ENCODE peak calls at places on chromosome 9, in six cellular contexts. K, D, R, P, M and O are unnamed samples.

GRCh38 chr9:93267681-93268505 is 84.0 kb downstream of the WNK2 start:
- DNase-seq in K (no peak), D (no peak), R (no peak), P (no peak), M (no peak), O (no peak)

GRCh38 chr9:131624636-131625241 is 79.4 kb downstream of the PRRT1B start:
- DNase-seq in K (no peak), D (peak; percentile 40), R (peak; percentile 68), P (no peak), M (no peak), O (no peak)

GRCh38 chr9:109249615-109250014 is 71.2 kb downstream of the EPB41L4B start:
- DNase-seq in K (no peak), D (no peak), R (no peak), P (no peak), M (no peak), O (no peak)

GRCh38 chr9:20373263-20373662 is 249.0 kb downstream of the MLLT3 start:
- DNase-seq in K (no peak), D (no peak), R (no peak), P (no peak), M (no peak), O (no peak)

GRCh38 chr9:130330202-130330601 is 64.6 kb downstream of the HMCN2 start:
- DNase-seq in K (no peak), D (no peak), R (no peak), P (no peak), M (no peak), O (no peak)

GRCh38 chr9:115668506-115668905 is 485.1 kb upstream of the PAPPA start:
- DNase-seq in K (no peak), D (peak; percentile 94), R (no peak), P (no peak), M (no peak), O (no peak)

GRCh38 chr9:113919422-113919821 is 43.3 kb downstream of the ZNF618 start:
- DNase-seq in K (no peak), D (no peak), R (no peak), P (no peak), M (no peak), O (no peak)

GRCh38 chr9:107650321-107650720 is 160.8 kb upstream of the KLF4 start:
- DNase-seq in K (no peak), D (peak; percentile 81), R (no peak), P (no peak), M (no peak), O (no peak)

GRCh38 chr9:89177401-89178161 is 1.0 kb downstream of the SHC3 start:
- DNase-seq in K (no peak), D (no peak), R (no peak), P (no peak), M (no peak), O (no peak)

GRCh38 chr9:35579130-35579529 is 25.9 kb upstream of the TESK1 start:
- DNase-seq in K (no peak), D (peak; percentile 19), R (no peak), P (no peak), M (no peak), O (no peak)

GRCh38 chr9:76667521-76667957 is 96.7 kb upstream of the PCA3 start:
- DNase-seq in K (peak; percentile 43), D (peak; percentile 25), R (no peak), P (no peak), M (no peak), O (peak; percentile 48)
- TF ChIP-seq POLR2A in K (no peak), D (no peak), R (no peak), P (no peak), M (no peak), O (no peak)

GRCh38 chr9:94867281-94867841 is 140.9 kb downstream of the AOPEP start:
- DNase-seq in K (peak; percentile 64), D (peak; percentile 91), R (peak; percentile 84), P (peak; percentile 87), M (peak; percentile 61), O (no peak)
- TF ChIP-seq POLR2A in K (no peak), D (peak; percentile 25), R (peak; percentile 45), P (no peak), M (no peak), O (no peak)

GRCh38 chr9:127580879-127581278 is 31.2 kb upstream of the STXBP1 start:
- DNase-seq in K (no peak), D (no peak), R (no peak), P (no peak), M (no peak), O (no peak)

GRCh38 chr9:127575875-127576778 is 36.0 kb upstream of the STXBP1 start:
- DNase-seq in K (no peak), D (no peak), R (no peak), P (no peak), M (no peak), O (peak; percentile 19)

GRCh38 chr9:127580371-127580770 is 31.7 kb upstream of the STXBP1 start:
- DNase-seq in K (no peak), D (no peak), R (no peak), P (no peak), M (no peak), O (no peak)

GRCh38 chr9:127578627-127578951 is 33.5 kb upstream of the STXBP1 start:
- DNase-seq in K (no peak), D (no peak), R (no peak), P (no peak), M (no peak), O (no peak)

GRCh38 chr9:127578952-127579853 is 32.9 kb upstream of the STXBP1 start:
- DNase-seq in K (peak; percentile 98), D (peak; percentile 98), R (peak; percentile 93), P (peak; percentile 87), M (peak; percentile 69), O (peak; percentile 88)
- TF ChIP-seq POLR2A in K (peak; percentile 65), D (peak; percentile 15), R (peak; percentile 45), P (peak; percentile 57), M (peak; percentile 23), O (peak; percentile 70)

GRCh38 chr9:95769909-95770433 is 105.5 kb upstream of the ERCC6L2 start:
- DNase-seq in K (no peak), D (no peak), R (no peak), P (no peak), M (no peak), O (no peak)

GRCh38 chr9:95770653-95771131 is 104.8 kb upstream of the ERCC6L2 start:
- DNase-seq in K (no peak), D (no peak), R (no peak), P (no peak), M (no peak), O (no peak)

GRCh38 chr9:95771556-95772280 is 103.8 kb upstream of the ERCC6L2 start:
- DNase-seq in K (no peak), D (peak; percentile 39), R (no peak), P (no peak), M (no peak), O (no peak)

GRCh38 chr9:95773061-95773433 is 102.4 kb upstream of the ERCC6L2 start:
- DNase-seq in K (no peak), D (peak; percentile 61), R (no peak), P (no peak), M (no peak), O (no peak)

GRCh38 chr9:95772320-95773060 is 103.0 kb upstream of the ERCC6L2 start:
- DNase-seq in K (no peak), D (peak; percentile 65), R (peak; percentile 43), P (no peak), M (no peak), O (no peak)
- TF ChIP-seq POLR2A in K (no peak), D (no peak), R (no peak), P (no peak), M (no peak), O (no peak)

DNA sequence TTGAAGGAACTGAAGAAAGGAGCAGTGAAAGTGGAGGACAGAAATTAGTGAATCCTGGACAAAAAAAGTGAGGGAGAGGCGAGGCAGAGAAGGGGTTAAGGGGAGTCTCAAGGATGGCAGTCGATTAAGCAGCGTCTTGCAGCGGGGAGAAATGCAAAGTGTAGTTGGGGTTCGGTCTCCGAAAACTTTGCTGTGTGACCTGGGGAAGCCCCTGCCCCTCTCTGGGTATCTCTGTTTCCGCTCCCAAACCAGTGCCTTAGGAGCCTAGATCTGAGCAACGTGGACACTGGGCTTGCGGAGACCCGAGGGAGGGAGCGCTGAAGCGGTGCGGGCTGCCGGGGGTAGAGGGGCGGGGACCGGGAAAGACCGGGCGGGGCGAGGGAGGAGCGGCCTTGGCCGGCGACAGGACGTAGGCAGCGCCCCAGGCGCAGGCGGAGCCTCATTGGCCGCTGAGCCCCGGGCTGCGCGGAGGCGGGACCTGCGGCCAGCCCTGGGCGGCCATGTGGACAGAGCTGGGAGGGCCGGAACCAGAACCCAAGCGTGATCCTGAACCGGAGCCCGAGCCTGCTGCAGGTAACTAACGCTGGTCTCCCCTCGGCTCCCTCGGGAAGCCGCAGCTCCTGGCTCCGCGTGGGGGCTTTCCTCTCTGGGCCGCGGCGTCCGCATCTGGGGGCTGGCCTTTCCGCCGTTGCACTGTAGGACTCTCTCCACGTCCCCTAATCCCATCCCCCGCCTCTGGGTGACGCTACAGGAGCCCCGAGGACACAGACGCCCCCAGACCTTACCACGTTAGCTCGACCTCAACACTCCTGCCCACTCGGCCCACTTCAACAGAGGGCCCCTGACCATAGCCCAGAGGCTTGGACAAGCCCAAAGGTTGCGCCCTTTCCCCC is at the start of gene ALDH1B1:
- DNase-seq in K (peak; percentile 90), D (peak; percentile 82), R (peak; percentile 89), P (peak; percentile 97), M (peak; percentile 79), O (peak; percentile 85)
- TF ChIP-seq POLR2A in K (peak; percentile 47), D (peak; percentile 60), R (peak; percentile 33), P (peak; percentile 71), M (peak; percentile 40), O (peak; percentile 54)

GRCh38 chr9:128342971-128343680 is 2.8 kb downstream of the SLC27A4 start:
- DNase-seq in K (no peak), D (no peak), R (no peak), P (no peak), M (no peak), O (no peak)

GRCh38 chr9:128341435-128341849 is 1.1 kb downstream of the SLC27A4 start:
- DNase-seq in K (peak; percentile 92), D (peak; percentile 59), R (peak; percentile 70), P (peak; percentile 94), M (peak; percentile 29), O (peak; percentile 84)

GRCh38 chr9:128337972-128338371 is 2.4 kb upstream of the SLC27A4 start:
- DNase-seq in K (no peak), D (no peak), R (no peak), P (no peak), M (no peak), O (no peak)

GRCh38 chr9:128340691-128341434 is 536 bp downstream of the SLC27A4 start:
- DNase-seq in K (no peak), D (no peak), R (no peak), P (peak; percentile 20), M (peak; percentile 4), O (no peak)

DNA sequence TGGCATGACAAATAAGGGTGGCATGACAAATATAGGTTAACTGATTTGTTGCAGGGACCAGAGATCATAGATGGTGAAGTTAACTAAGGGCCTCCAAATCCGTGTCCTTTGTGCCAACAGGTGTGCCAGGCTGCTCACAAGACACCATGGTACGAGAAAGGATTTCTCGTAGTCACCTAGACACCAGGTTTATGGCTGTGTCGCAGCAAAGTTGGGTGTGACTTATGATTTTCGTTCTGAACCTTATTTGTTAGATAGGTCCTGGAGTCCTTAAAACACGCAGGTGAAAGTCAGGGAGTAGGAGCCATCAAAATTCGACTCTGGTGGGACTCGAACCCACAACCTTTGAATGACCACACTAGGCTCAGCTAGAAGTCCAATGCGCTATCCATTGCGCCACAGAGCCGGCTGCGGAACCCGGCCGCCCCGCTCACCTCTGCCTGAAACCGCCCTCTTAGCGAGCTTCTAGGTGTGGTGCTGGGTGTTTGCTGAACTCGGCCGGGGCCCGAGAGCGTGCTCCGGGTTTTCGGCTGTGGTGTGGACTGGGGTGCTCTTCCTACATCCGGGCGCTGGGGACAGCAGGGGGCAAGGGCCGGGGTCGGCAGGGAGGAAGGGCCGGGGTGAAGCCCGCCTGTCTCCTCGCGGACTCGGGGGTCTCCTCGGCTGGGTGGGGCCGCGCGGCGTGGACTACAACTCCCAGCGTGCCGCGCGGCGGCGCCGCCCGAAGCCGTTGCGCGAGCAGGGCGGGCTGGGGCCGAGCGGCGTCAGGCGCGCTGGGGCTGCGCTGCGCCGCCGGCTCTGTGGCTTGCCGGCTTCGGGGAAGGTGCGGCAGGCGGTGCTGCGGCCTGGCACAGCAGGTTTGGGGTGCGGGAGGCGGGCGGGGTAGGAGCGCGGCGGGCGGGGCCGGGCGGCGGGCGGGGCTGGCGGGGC is at the start of gene SLC27A4:
- DNase-seq in K (peak; percentile 96), D (peak; percentile 66), R (peak; percentile 78), P (peak; percentile 81), M (peak; percentile 38), O (peak; percentile 92)
- TF ChIP-seq POLR2A in K (peak; percentile 78), D (no peak), R (peak; percentile 62), P (peak; percentile 57), M (peak; percentile 42), O (no peak)